ENCODE peak calls at places on chromosomes 3 and 15, in nine cellular contexts. Y, A, E, N, T, W, S, O and G are unnamed samples. For H3K4me1, the result is how much of the 10 kb centered on the place peaks cover.

GRCh38 chr3:110521019-110521418 is 550.6 kb upstream of the NECTIN3 start:
- DNase-seq in Y (no peak), A (no peak), E (no peak), N (no peak), T (no peak), W (peak), S (no peak), O (no peak), G (peak)

GRCh38 chr3:34727700-34728099 is 911.6 kb upstream of the ARPP21 start:
- DNase-seq in Y (no peak), A (no peak), E (no peak), N (no peak), T (no peak), W (no peak), S (no peak), O (no peak), G (no peak)

GRCh38 chr3:53506110-53506762 is 11.8 kb downstream of the CACNA1D start:
- DNase-seq in Y (no peak), A (no peak), E (no peak), N (no peak), T (no peak), W (no peak), S (no peak), O (no peak), G (no peak)

GRCh38 chr3:23209103-23209502 is 6.0 kb downstream of the UBE2E2 start:
- DNase-seq in Y (no peak), A (no peak), E (no peak), N (no peak), T (no peak), W (no peak), S (no peak), O (no peak), G (no peak)

GRCh38 chr15:40904552-40905201 is 10.4 kb downstream of the VPS18 start:
- DNase-seq in Y (no peak), A (no peak), E (no peak), N (no peak), T (no peak), W (no peak), S (no peak), O (no peak), G (no peak)

GRCh38 chr3:56257826-56258225 is 210.4 kb downstream of the ERC2 start:
- DNase-seq in Y (no peak), A (no peak), E (no peak), N (no peak), T (peak), W (no peak), S (no peak), O (no peak), G (no peak)

GRCh38 chr3:137796993-137797392 is 32.9 kb downstream of the SOX14 start:
- DNase-seq in Y (no peak), A (no peak), E (no peak), N (no peak), T (no peak), W (no peak), S (no peak), O (no peak), G (no peak)

GRCh38 chr3:158313344-158313927 is 203.5 kb downstream of the RSRC1 start:
- DNase-seq in Y (no peak), A (no peak), E (no peak), N (no peak), T (peak), W (peak), S (no peak), O (no peak), G (peak)

GRCh38 chr15:86001200-86001599 is 78.5 kb upstream of the AGBL1 start:
- DNase-seq in Y (no peak), A (no peak), E (no peak), N (no peak), T (peak), W (no peak), S (no peak), O (no peak), G (peak)

GRCh38 chr3:62502315-62503300 is 129.3 kb upstream of the FEZF2 start:
- DNase-seq in Y (no peak), A (no peak), E (no peak), N (no peak), T (no peak), W (no peak), S (no peak), O (no peak), G (no peak)

GRCh38 chr3:31534036-31534435 is 1.3 kb downstream of the STT3B start:
- DNase-seq in Y (no peak), A (no peak), E (no peak), N (no peak), T (no peak), W (no peak), S (no peak), O (no peak), G (peak)

GRCh38 chr3:111981457-111981763 is 2.6 kb downstream of the ABHD10 start:
- DNase-seq in Y (no peak), A (no peak), E (no peak), N (no peak), T (no peak), W (no peak), S (no peak), O (no peak), G (no peak)

GRCh38 chr3:111979689-111980025 is 831 bp downstream of the ABHD10 start:
- DNase-seq in Y (no peak), A (no peak), E (no peak), N (no peak), T (no peak), W (no peak), S (no peak), O (no peak), G (no peak)

GRCh38 chr3:111980716-111981456 is 2.1 kb downstream of the ABHD10 start:
- DNase-seq in Y (no peak), A (no peak), E (no peak), N (no peak), T (no peak), W (no peak), S (no peak), O (no peak), G (no peak)

GRCh38 chr3:111978493-111978832 is 363 bp upstream of the ABHD10 start:
- DNase-seq in Y (no peak), A (no peak), E (no peak), N (no peak), T (no peak), W (no peak), S (no peak), O (no peak), G (no peak)

GRCh38 chr3:111978833-111979688 is at the start of gene ABHD10:
- DNase-seq in Y (peak), A (peak), E (peak), N (peak), T (peak), W (peak), S (peak), O (peak), G (peak)
- H3K27ac ChIP-seq in Y (peak), A (peak), E (peak), N (peak), T (peak), W (peak), S (peak), O (peak), G (peak)

DNA sequence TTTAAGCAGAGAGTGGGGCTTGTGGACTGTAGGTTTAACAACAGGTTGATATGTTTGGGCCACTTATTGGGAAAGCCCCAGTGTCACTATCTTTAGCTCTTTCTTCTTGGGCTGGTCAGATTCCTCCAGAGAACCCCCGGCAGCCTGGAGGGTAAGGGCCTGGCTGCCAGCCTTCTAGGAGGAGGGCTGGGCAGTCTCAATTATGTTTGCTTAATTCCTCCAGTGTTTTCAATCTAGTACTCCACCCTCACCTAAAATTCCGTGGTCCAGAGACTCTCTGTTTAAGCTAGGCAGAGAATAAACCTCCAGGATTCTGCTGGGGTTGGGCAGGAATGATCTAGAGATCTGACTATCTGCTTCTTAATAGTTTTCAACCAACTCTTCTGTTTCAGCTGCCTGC is 5.3 kb downstream of the ASB14 start:
- DNase-seq in Y (no peak), A (no peak), E (no peak), N (no peak), T (no peak), W (no peak), S (no peak), O (no peak), G (no peak)
- H3K4me1 ChIP-seq in Y (under half), A (under half), E (under half), N (under half), T (under half), W (under half), S (under half), O (under half), G (under half)

GRCh38 chr3:125043599-125044151 is 12.1 kb downstream of the HEG1 start:
- DNase-seq in Y (peak), A (peak), E (peak), N (no peak), T (no peak), W (no peak), S (peak), O (peak), G (no peak)
- H3K27ac ChIP-seq in Y (peak), A (peak), E (peak), N (peak), T (peak), W (no peak), S (peak), O (peak), G (no peak)

GRCh38 chr15:70754862-70755261 is 8.5 kb downstream of the UACA start:
- DNase-seq in Y (no peak), A (no peak), E (no peak), N (no peak), T (no peak), W (no peak), S (no peak), O (no peak), G (no peak)
- H3K4me1 ChIP-seq in Y (half or more), A (under half), E (under half), N (under half), T (under half), W (under half), S (under half), O (half or more), G (under half)